ENCODE peak calls at places on chromosome 11, in five cellular contexts. N is RCC 7860; L is stimulated activated naive CD8-positive, alpha-beta T cell treated with anti-CD3 and anti-CD28 coated beads, Interleukin-15, Interleukin-2, amounts not matched to agents 100 U/mL and 50 U/mL, for 24 hours; X is central memory CD4-positive, alpha-beta T cell; G is A549. H is an unnamed sample.

GRCh38 chr11:76756341-76756771 is 26.8 kb upstream of the TSKU start:
- DNase-seq in N (no peak), L (no peak), X (no peak), G (no peak), H (no peak)

GRCh38 chr11:65236194-65237059 is 25.3 kb upstream of the POLA2 start:
- DNase-seq in X (no peak), G (no peak), N (no peak), L (no peak), H (no peak)

GRCh38 chr11:106642331-106642730 is 375.9 kb downstream of the GUCY1A2 start:
- DNase-seq in L (no peak), N (no peak), X (no peak), G (no peak), H (no peak)

GRCh38 chr11:121582296-121582695 is 129.5 kb upstream of the SORL1-AS1 start:
- DNase-seq in L (no peak), N (no peak), G (no peak), X (peak; percentile 12), H (no peak)

GRCh38 chr11:14124345-14124744 is 161.8 kb downstream of the SPON1 start:
- DNase-seq in N (no peak), G (no peak), X (no peak), L (no peak), H (no peak)

GRCh38 chr11:125995313-125995712 is 49.5 kb downstream of the VSIG10L2 start:
- DNase-seq in L (peak; percentile 48), X (no peak), N (no peak), G (no peak), H (no peak)

GRCh38 chr11:127890026-127890611 is 697.2 kb downstream of the ETS1 start:
- DNase-seq in X (no peak), N (no peak), L (no peak), G (no peak), H (no peak)

GRCh38 chr11:15886866-15887265 is 469.5 kb downstream of the SOX6 start:
- DNase-seq in G (no peak), X (no peak), L (no peak), N (no peak), H (no peak)

GRCh38 chr11:91220476-91221202 is 997.8 kb upstream of the CHORDC1 start:
- DNase-seq in X (no peak), L (no peak), N (no peak), G (no peak), H (no peak)

H was measured in NCI-H1048.